ENCODE peak calls at places on chromosomes 11 and 22, in seven cellular contexts. A is HepG2, N is AG09309, I is cardiac fibroblast, E is tibial artery, H is left lung, Q is SK-N-MC. K is an unnamed sample.

GRCh38 chr11:76796511-76797203 is 13.5 kb downstream of the TSKU start:
- DNase-seq in A (no peak), N (no peak), I (no peak), E (no peak), H (no peak), Q (no peak), K (no peak)

GRCh38 chr11:125180413-125181305 is 16.1 kb downstream of the PKNOX2 start:
- DNase-seq in A (no peak), N (no peak), I (peak; percentile 63), E (no peak), H (no peak), Q (no peak), K (peak; percentile 84)

GRCh38 chr11:119723243-119723951 is 5.6 kb downstream of the NECTIN1 start:
- DNase-seq in A (no peak), N (no peak), I (no peak), E (no peak), H (no peak), Q (no peak), K (no peak)

GRCh38 chr22:30279389-30279788 is 9.9 kb downstream of the CASTOR1 start:
- DNase-seq in A (no peak), N (no peak), I (no peak), E (peak; percentile 70), H (peak; percentile 88), Q (no peak), K (no peak)

GRCh38 chr11:44940835-44941234 is 9.8 kb downstream of the TP53I11 start:
- DNase-seq in A (no peak), N (no peak), I (no peak), E (no peak), H (no peak), Q (no peak), K (no peak)

GRCh38 chr22:36641902-36642640 is 61.5 kb downstream of the CACNG2 start:
- DNase-seq in A (no peak), N (peak; percentile 50), I (peak; percentile 66), E (no peak), H (no peak), Q (no peak), K (peak; percentile 79)

GRCh38 chr11:116168459-116168787 is 604.4 kb downstream of the BUD13 start:
- DNase-seq in A (no peak), N (no peak), I (no peak), E (no peak), H (no peak), Q (no peak), K (no peak)

GRCh38 chr11:88384678-88385015 is 47.1 kb upstream of the CTSC start:
- DNase-seq in A (no peak), N (no peak), I (peak; percentile 53), E (no peak), H (no peak), Q (no peak), K (no peak)

GRCh38 chr11:131924446-131925240 is 554.2 kb downstream of the NTM start:
- DNase-seq in A (no peak), N (no peak), I (peak; percentile 84), E (no peak), H (no peak), Q (no peak), K (no peak)

GRCh38 chr11:63906585-63906984 is 10.4 kb downstream of the RCOR2 start:
- DNase-seq in A (no peak), N (no peak), I (peak; percentile 33), E (no peak), H (no peak), Q (no peak), K (no peak)

GRCh38 chr22:38155703-38156102 is 25.9 kb downstream of the PLA2G6 start:
- DNase-seq in A (no peak), N (no peak), I (no peak), E (no peak), H (no peak), Q (no peak), K (no peak)

GRCh38 chr11:120011836-120012235 is 126.1 kb downstream of the TRIM29 start:
- DNase-seq in A (no peak), N (no peak), I (no peak), E (no peak), H (no peak), Q (no peak), K (no peak)

GRCh38 chr11:60771146-60771545 is 14.0 kb upstream of the MS4A10 start:
- DNase-seq in A (no peak), N (no peak), I (no peak), E (no peak), H (no peak), Q (no peak), K (no peak)

GRCh38 chr11:97772696-97773095 is 1248.1 kb upstream of the CNTN5 start:
- DNase-seq in A (no peak), N (no peak), I (peak; percentile 42), E (no peak), H (no peak), Q (no peak), K (peak; percentile 16)

GRCh38 chr22:50243704-50244419 is 961 bp downstream of the TUBGCP6 start:
- DNase-seq in A (no peak), N (no peak), I (no peak), E (no peak), H (no peak), Q (no peak), K (no peak)

GRCh38 chr11:33930317-33931021 is 38.6 kb upstream of the LMO2 start:
- DNase-seq in A (no peak), N (no peak), I (peak; percentile 75), E (peak; percentile 66), H (no peak), Q (peak; percentile 99), K (no peak)

GRCh38 chr11:102447193-102447592 is 5.4 kb downstream of the TMEM123 start:
- DNase-seq in A (no peak), N (no peak), I (no peak), E (no peak), H (no peak), Q (no peak), K (no peak)

GRCh38 chr11:61868601-61869476 is 22.5 kb downstream of the FADS3 start:
- DNase-seq in A (no peak), N (no peak), I (peak; percentile 18), E (no peak), H (no peak), Q (no peak), K (no peak)

GRCh38 chr22:46066691-46067090 is 83.6 kb upstream of the PPARA start:
- DNase-seq in A (no peak), N (no peak), I (peak; percentile 73), E (peak; percentile 23), H (peak; percentile 24), Q (no peak), K (no peak)

GRCh38 chr11:10294289-10294953 is 402 bp upstream of the SBF2 start:
- DNase-seq in A (no peak), N (no peak), I (peak; percentile 76), E (peak; percentile 45), H (peak; percentile 52), Q (peak; percentile 70), K (peak; percentile 69)

GRCh38 chr11:117071344-117071787 is 26.9 kb downstream of the SIK3 start:
- DNase-seq in A (peak; percentile 84), N (no peak), I (peak; percentile 24), E (peak; percentile 38), H (no peak), Q (no peak), K (no peak)

GRCh38 chr22:31488346-31488883 is 1.2 kb downstream of the EIF4ENIF1 start:
- DNase-seq in A (no peak), N (no peak), I (no peak), E (no peak), H (no peak), Q (no peak), K (no peak)
- H3K4me3 ChIP-seq in A (peak overlapping the region; percentile 79), N (peak overlapping the region; percentile 88), I (peak overlapping the region; percentile 92), E (peak overlapping the region; percentile 80), H (peak overlapping the region; percentile 83), Q (peak overlapping the region; percentile 100), K (peak overlapping the region; percentile 87)

DNA sequence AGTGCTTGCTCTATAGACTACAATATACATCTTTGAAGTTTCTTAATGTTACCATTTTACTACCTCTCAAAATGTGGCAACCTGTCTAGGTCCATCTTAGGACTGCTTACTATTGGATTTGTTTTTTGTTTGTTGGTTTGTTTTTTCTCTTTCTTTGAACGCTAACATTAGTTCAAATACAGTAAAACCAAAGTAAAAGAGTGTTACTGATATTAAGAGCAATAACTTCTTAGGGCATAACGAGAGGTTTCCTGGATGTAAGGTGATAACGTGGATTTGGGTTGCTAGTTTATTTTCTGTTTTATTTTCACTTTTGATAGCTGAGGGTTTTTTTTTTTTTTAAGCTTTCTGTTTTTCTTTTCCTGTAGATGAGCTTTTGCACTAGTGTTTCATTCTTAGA is 43.6 kb downstream of the TMEM135 start:
- DNase-seq in A (no peak), N (no peak), I (no peak), E (no peak), H (no peak), Q (no peak), K (no peak)
- H3K4me3 ChIP-seq in A (no peak overlapping the region), N (no peak overlapping the region), I (no peak overlapping the region), E (no peak overlapping the region), H (no peak overlapping the region), Q (no peak overlapping the region), K (no peak overlapping the region)

GRCh38 chr11:12938590-12939247 is 70.4 kb upstream of the RASSF10 start:
- DNase-seq in A (no peak), N (no peak), I (no peak), E (no peak), H (no peak), Q (no peak), K (no peak)
- H3K4me3 ChIP-seq in A (no peak overlapping the region), N (no peak overlapping the region), I (no peak overlapping the region), E (no peak overlapping the region), H (no peak overlapping the region), Q (no peak overlapping the region), K (no peak overlapping the region)

GRCh38 chr11:3159296-3160190 is 5.6 kb downstream of the OSBPL5 start:
- DNase-seq in A (no peak), N (no peak), I (no peak), E (peak; percentile 79), H (no peak), Q (no peak), K (no peak)

GRCh38 chr11:3158821-3159220 is 6.3 kb downstream of the OSBPL5 start:
- DNase-seq in A (no peak), N (no peak), I (no peak), E (peak; percentile 18), H (no peak), Q (no peak), K (no peak)

GRCh38 chr11:3161309-3161708 is 3.8 kb downstream of the OSBPL5 start:
- DNase-seq in A (no peak), N (no peak), I (no peak), E (peak; percentile 45), H (peak; percentile 32), Q (no peak), K (no peak)

GRCh38 chr11:3161720-3162409 is 3.2 kb downstream of the OSBPL5 start:
- DNase-seq in A (no peak), N (no peak), I (no peak), E (peak; percentile 20), H (peak; percentile 11), Q (no peak), K (no peak)

DNA sequence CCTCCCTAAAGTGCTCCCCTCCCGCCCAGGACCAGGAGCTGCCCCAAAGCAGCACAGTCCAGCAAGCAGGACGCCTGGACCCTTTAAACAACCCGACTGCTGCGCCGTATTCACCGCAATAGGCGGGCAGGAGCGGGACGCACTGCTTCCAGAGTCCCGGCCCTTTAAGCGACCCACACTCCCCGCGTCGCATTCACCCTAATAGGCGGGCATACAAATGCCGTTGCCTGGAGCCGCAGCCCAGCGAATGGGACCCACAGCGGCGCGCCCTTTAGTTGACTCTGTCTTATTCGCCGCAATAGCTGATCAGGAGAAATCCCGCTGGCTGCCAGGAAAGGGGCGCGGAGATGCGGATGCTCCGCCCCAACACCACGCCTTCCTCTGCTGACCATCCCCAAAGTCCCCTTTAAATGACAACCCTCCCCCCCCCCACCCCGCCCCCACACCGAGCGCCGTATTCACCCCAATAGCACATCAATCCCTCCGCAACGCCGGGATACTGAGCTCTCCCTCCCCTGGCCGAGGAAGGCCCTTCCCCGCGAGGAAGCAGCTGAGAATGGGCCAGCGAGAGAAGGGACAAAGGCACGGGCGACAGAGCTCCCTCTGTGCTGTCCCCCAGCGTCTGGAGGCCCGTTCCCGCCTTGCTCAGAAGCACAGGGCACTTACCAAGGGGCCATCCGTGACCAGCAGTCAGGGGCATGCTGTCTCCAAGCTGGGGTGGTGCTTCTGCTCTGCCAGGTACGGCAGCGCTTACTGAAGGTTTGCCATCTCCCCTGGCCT is 4.7 kb downstream of the OSBPL5 start:
- DNase-seq in A (no peak), N (peak; percentile 66), I (peak; percentile 91), E (peak; percentile 95), H (peak; percentile 87), Q (peak; percentile 6), K (peak; percentile 85)
- H3K4me3 ChIP-seq in A (no peak overlapping the region), N (peak overlapping the region; percentile 64), I (peak overlapping the region; percentile 51), E (peak overlapping the region; percentile 58), H (peak overlapping the region; percentile 45), Q (peak overlapping the region; percentile 42), K (peak overlapping the region; percentile 50)

K was measured in skeletal muscle cell.